ENCODE peak calls at places on chromosomes 2 and 18, in nine cellular contexts. W, S, D, F, M, A, C, I and O are unnamed samples.

GRCh38 chr2:212346865-212347264 is 191.7 kb downstream of the ERBB4 start:
- DNase-seq in W (peak; percentile 92), S (no peak), D (no peak), F (no peak), M (no peak), A (no peak), C (no peak), I (no peak), O (no peak)

GRCh38 chr2:13650586-13651180 is 933.9 kb downstream of the TRIB2 start:
- DNase-seq in W (no peak), S (peak; percentile 45), D (no peak), F (peak; percentile 28), M (no peak), A (no peak), C (peak; percentile 6), I (peak; percentile 57), O (no peak)

GRCh38 chr2:54558976-54559410 is 102.9 kb downstream of the SPTBN1 start:
- DNase-seq in W (no peak), S (no peak), D (no peak), F (peak; percentile 48), M (no peak), A (peak; percentile 39), C (no peak), I (peak; percentile 50), O (no peak)

GRCh38 chr2:152155209-152155608 is 20.4 kb downstream of the STAM2 start:
- DNase-seq in W (peak; percentile 19), S (no peak), D (no peak), F (no peak), M (no peak), A (no peak), C (peak; percentile 43), I (no peak), O (no peak)

GRCh38 chr18:55657572-55658331 is 69.8 kb upstream of the TCF4 start:
- DNase-seq in W (no peak), S (no peak), D (no peak), F (no peak), M (no peak), A (no peak), C (no peak), I (no peak), O (no peak)

GRCh38 chr18:3903341-3903740 is 453.4 kb downstream of the TGIF1 start:
- DNase-seq in W (peak; percentile 83), S (no peak), D (no peak), F (no peak), M (peak; percentile 98), A (peak; percentile 94), C (peak; percentile 23), I (peak; percentile 90), O (no peak)

GRCh38 chr2:147636238-147636887 is 208.5 kb upstream of the ACVR2A start:
- DNase-seq in W (peak; percentile 81), S (no peak), D (no peak), F (peak; percentile 31), M (peak; percentile 69), A (peak; percentile 64), C (no peak), I (peak; percentile 9), O (no peak)

GRCh38 chr2:120315367-120316033 is 30.4 kb upstream of the INHBB start:
- DNase-seq in W (no peak), S (no peak), D (no peak), F (no peak), M (no peak), A (no peak), C (no peak), I (no peak), O (no peak)

GRCh38 chr2:181138816-181139215 is 158.4 kb downstream of the UBE2E3 start:
- DNase-seq in W (peak; percentile 28), S (no peak), D (no peak), F (no peak), M (peak; percentile 17), A (peak; percentile 28), C (peak; percentile 15), I (peak; percentile 67), O (no peak)

GRCh38 chr2:3754795-3755194 is 51.4 kb downstream of the DCDC2C start:
- DNase-seq in W (no peak), S (no peak), D (no peak), F (no peak), M (no peak), A (no peak), C (no peak), I (no peak), O (no peak)

GRCh38 chr2:181021199-181021789 is 40.9 kb downstream of the UBE2E3 start:
- DNase-seq in W (no peak), S (no peak), D (no peak), F (no peak), M (no peak), A (no peak), C (no peak), I (no peak), O (no peak)

GRCh38 chr2:43218550-43219382 is 7.6 kb downstream of the ZFP36L2 start:
- DNase-seq in W (peak; percentile 36), S (no peak), D (peak; percentile 87), F (peak; percentile 87), M (peak; percentile 10), A (peak; percentile 30), C (peak; percentile 73), I (peak; percentile 39), O (no peak)

GRCh38 chr2:218607436-218608115 is at the start of gene PLCD4:
- DNase-seq in W (peak; percentile 83), S (peak; percentile 47), D (no peak), F (no peak), M (peak; percentile 80), A (peak; percentile 74), C (peak; percentile 52), I (peak; percentile 75), O (no peak)

GRCh38 chr2:65161551-65162100 is 31.7 kb upstream of the RAB1A start:
- DNase-seq in W (no peak), S (peak; percentile 17), D (no peak), F (no peak), M (no peak), A (no peak), C (peak; percentile 75), I (no peak), O (no peak)

GRCh38 chr2:65164379-65165023 is 34.6 kb upstream of the RAB1A start:
- DNase-seq in W (peak; percentile 44), S (no peak), D (peak; percentile 26), F (no peak), M (peak; percentile 19), A (peak; percentile 16), C (no peak), I (no peak), O (no peak)

GRCh38 chr2:65159921-65160320 is 30.0 kb upstream of the RAB1A start:
- DNase-seq in W (no peak), S (no peak), D (no peak), F (no peak), M (no peak), A (no peak), C (no peak), I (no peak), O (no peak)

GRCh38 chr2:65165595-65165994 is 35.7 kb upstream of the RAB1A start:
- DNase-seq in W (no peak), S (no peak), D (peak; percentile 12), F (no peak), M (no peak), A (no peak), C (no peak), I (no peak), O (no peak)
- TF ChIP-seq CTCF in W (no peak), S (no peak), D (no peak), F (no peak), M (no peak), A (no peak), C (no peak), I (no peak), O (no peak)

DNA sequence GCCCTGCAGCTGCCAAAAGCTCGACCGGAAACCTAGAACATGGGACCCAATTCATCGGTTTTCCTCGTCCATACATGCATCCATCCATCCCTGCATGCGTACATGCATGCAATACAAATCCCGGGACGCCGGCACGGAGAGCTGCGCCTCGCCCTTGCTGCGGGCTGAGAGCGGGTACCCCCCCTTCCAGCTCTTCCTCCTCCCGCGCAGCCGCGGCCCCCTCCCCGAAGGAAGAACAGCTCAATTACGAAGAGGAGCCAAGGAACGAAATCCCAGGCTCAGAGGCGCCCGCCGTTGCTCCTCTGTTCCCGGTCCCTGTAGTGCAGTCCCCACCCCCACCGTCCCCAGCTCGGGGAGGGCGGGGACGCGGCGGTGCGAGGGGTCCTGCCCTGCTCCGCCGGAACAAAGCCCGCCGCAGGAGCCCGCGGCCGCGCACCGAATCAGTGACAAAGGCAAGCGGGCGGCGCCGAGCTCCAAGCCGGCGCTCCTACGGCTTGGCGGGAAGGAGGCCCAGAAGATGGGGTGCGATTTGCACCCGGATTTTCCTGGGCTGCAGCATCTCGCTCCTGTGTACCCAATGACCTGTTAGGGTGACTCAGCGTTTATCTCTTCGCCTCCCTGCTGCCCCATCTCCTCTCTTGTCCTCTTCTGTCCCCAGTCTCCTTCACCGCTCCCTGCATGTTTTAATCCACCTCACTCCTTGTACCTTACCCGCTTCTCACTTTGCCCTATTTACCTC is 8.9 kb upstream of the POU3F3 start:
- DNase-seq in W (no peak), S (peak; percentile 94), D (peak; percentile 81), F (no peak), M (no peak), A (peak; percentile 30), C (no peak), I (no peak), O (no peak)
- H3K4me3 ChIP-seq in W (no peak overlapping the region), S (peak overlapping the region; percentile 61), D (peak overlapping the region; percentile 65), F (no peak overlapping the region), M (no peak overlapping the region), A (peak overlapping the region; percentile 47), C (peak overlapping the region; percentile 49), I (no peak overlapping the region), O (no peak overlapping the region)

GRCh38 chr18:58788971-58789797 is 75.5 kb upstream of the ZNF532 start:
- DNase-seq in W (peak; percentile 70), S (peak; percentile 67), D (peak; percentile 93), F (no peak), M (peak; percentile 84), A (peak; percentile 80), C (peak; percentile 97), I (peak; percentile 81), O (peak; percentile 92)

GRCh38 chr18:58787750-58788149 is 76.9 kb upstream of the ZNF532 start:
- DNase-seq in W (no peak), S (no peak), D (no peak), F (no peak), M (no peak), A (no peak), C (peak; percentile 37), I (no peak), O (no peak)

GRCh38 chr18:58785870-58786269 is 78.8 kb upstream of the ZNF532 start:
- DNase-seq in W (no peak), S (no peak), D (no peak), F (no peak), M (no peak), A (no peak), C (peak; percentile 44), I (no peak), O (no peak)

GRCh38 chr18:58789856-58790255 is 74.8 kb upstream of the ZNF532 start:
- DNase-seq in W (no peak), S (no peak), D (peak; percentile 91), F (no peak), M (no peak), A (no peak), C (peak; percentile 88), I (no peak), O (no peak)

GRCh38 chr18:58788470-58788869 is 76.2 kb upstream of the ZNF532 start:
- DNase-seq in W (no peak), S (no peak), D (no peak), F (no peak), M (no peak), A (no peak), C (no peak), I (peak; percentile 29), O (no peak)
- TF ChIP-seq CTCF in W (no peak), S (no peak), D (no peak), F (no peak), M (no peak), A (no peak), C (no peak), I (no peak), O (no peak)

GRCh38 chr2:130728007-130728454 is 839 bp upstream of the GPR148 start:
- DNase-seq in W (peak; percentile 4), S (no peak), D (no peak), F (peak; percentile 18), M (no peak), A (peak; percentile 3), C (peak; percentile 15), I (no peak), O (no peak)
- H3K4me3 ChIP-seq in W (peak overlapping the region; percentile 66), S (peak overlapping the region; percentile 57), D (peak overlapping the region; percentile 56), F (peak overlapping the region; percentile 2), M (no peak overlapping the region), A (peak overlapping the region; percentile 53), C (peak overlapping the region; percentile 70), I (no peak overlapping the region), O (no peak overlapping the region)